ENCODE peak calls at places on chromosomes 7 and 10, in ten cellular contexts. M is stomach, B is neural progenitor cell, Y is astrocyte of the cerebellum, Z is GM10248, U is right lobe of liver, W is body of pancreas, D is CD14-positive monocyte, N is heart left ventricle, A is AG09319. V is an unnamed sample.

GRCh38 chr10:76393875-76394706 is 962.7 kb downstream of the LRMDA start:
- DNase-seq in M (no peak), B (no peak), Y (no peak), Z (no peak), U (no peak), W (no peak), D (no peak), N (no peak), A (no peak), V (no peak)

GRCh38 chr7:127486654-127487053 is 94.1 kb upstream of the ZNF800 start:
- DNase-seq in M (no peak), B (peak), Y (no peak), Z (no peak), U (no peak), W (no peak), D (no peak), N (no peak), A (no peak), V (no peak)

GRCh38 chr10:110636932-110637557 is 7.1 kb upstream of the RBM20 start:
- DNase-seq in M (no peak), B (peak), Y (no peak), Z (no peak), U (no peak), W (no peak), D (no peak), N (peak), A (no peak), V (no peak)

GRCh38 chr10:24790599-24790998 is 66.9 kb upstream of the ARHGAP21 start:
- DNase-seq in M (no peak), B (peak), Y (no peak), Z (no peak), U (no peak), W (no peak), D (no peak), N (no peak), A (no peak), V (no peak)

GRCh38 chr10:24723788-24724380 is at the start of gene ARHGAP21:
- DNase-seq in M (peak), B (peak), Y (no peak), Z (peak), U (peak), W (peak), D (no peak), N (peak), A (no peak), V (peak)

GRCh38 chr7:73995330-73995729 is 32.6 kb upstream of the ELN start:
- DNase-seq in M (no peak), B (no peak), Y (peak), Z (no peak), U (no peak), W (no peak), D (no peak), N (no peak), A (no peak), V (no peak)

GRCh38 chr10:59513558-59513957 is 151.2 kb upstream of the FAM13C start:
- DNase-seq in M (no peak), B (no peak), Y (peak), Z (no peak), U (no peak), W (no peak), D (no peak), N (no peak), A (no peak), V (no peak)

GRCh38 chr7:20539201-20539600 is 76.3 kb upstream of the ABCB5 start:
- DNase-seq in M (no peak), B (peak), Y (no peak), Z (no peak), U (no peak), W (no peak), D (no peak), N (no peak), A (no peak), V (peak)

GRCh38 chr7:39733881-39734571 is 110.7 kb downstream of the RALA start:
- DNase-seq in M (no peak), B (peak), Y (peak), Z (no peak), U (no peak), W (no peak), D (peak), N (no peak), A (peak), V (no peak)

GRCh38 chr7:47576031-47576908 is 5.6 kb downstream of the TNS3 start:
- DNase-seq in M (peak), B (peak), Y (no peak), Z (no peak), U (no peak), W (peak), D (no peak), N (peak), A (no peak), V (no peak)

GRCh38 chr7:20199015-20199737 is 18.0 kb downstream of the MACC1 start:
- DNase-seq in M (peak), B (no peak), Y (no peak), Z (peak), U (no peak), W (peak), D (peak), N (peak), A (peak), V (peak)

GRCh38 chr10:1882168-1882567 is 144.8 kb upstream of the ADARB2 start:
- DNase-seq in M (no peak), B (no peak), Y (no peak), Z (no peak), U (no peak), W (no peak), D (no peak), N (no peak), A (no peak), V (no peak)

GRCh38 chr7:94062372-94062771 is 58.2 kb upstream of the BET1 start:
- DNase-seq in M (no peak), B (no peak), Y (no peak), Z (no peak), U (no peak), W (no peak), D (no peak), N (no peak), A (no peak), V (no peak)

GRCh38 chr10:80204193-80204714 is 1.1 kb downstream of the ANXA11 start:
- DNase-seq in M (peak), B (peak), Y (no peak), Z (no peak), U (peak), W (peak), D (no peak), N (peak), A (no peak), V (no peak)

GRCh38 chr10:98619446-98619845 is 172.7 kb upstream of the HPS1 start:
- DNase-seq in M (no peak), B (no peak), Y (no peak), Z (no peak), U (no peak), W (no peak), D (no peak), N (no peak), A (no peak), V (no peak)

GRCh38 chr10:74432841-74433594 is 282.0 kb downstream of the ADK start:
- DNase-seq in M (no peak), B (no peak), Y (peak), Z (no peak), U (no peak), W (no peak), D (no peak), N (no peak), A (peak), V (no peak)

GRCh38 chr7:91263359-91264082 is 712 bp upstream of the FZD1 start:
- DNase-seq in M (no peak), B (peak), Y (no peak), Z (no peak), U (peak), W (peak), D (no peak), N (peak), A (no peak), V (peak)

GRCh38 chr7:25260862-25261454 is 32.7 kb upstream of the NPVF start:
- DNase-seq in M (no peak), B (no peak), Y (peak), Z (peak), U (no peak), W (no peak), D (no peak), N (no peak), A (no peak), V (peak)

GRCh38 chr10:131702521-131703356 is 198.1 kb upstream of the PPP2R2D start:
- DNase-seq in M (no peak), B (no peak), Y (no peak), Z (no peak), U (no peak), W (peak), D (no peak), N (no peak), A (no peak), V (no peak)

GRCh38 chr7:136023134-136023869 is 46.1 kb upstream of the MTPN start:
- DNase-seq in M (no peak), B (no peak), Y (no peak), Z (no peak), U (no peak), W (no peak), D (no peak), N (no peak), A (no peak), V (no peak)

GRCh38 chr7:28685660-28686417 is 272.3 kb downstream of the TRIL start:
- DNase-seq in M (peak), B (peak), Y (peak), Z (peak), U (peak), W (peak), D (peak), N (peak), A (peak), V (no peak)

GRCh38 chr10:125989791-125990190 is 93.4 kb downstream of the FANK1 start:
- DNase-seq in M (no peak), B (no peak), Y (no peak), Z (no peak), U (no peak), W (no peak), D (no peak), N (no peak), A (no peak), V (no peak)

GRCh38 chr10:77156406-77156879 is 481.2 kb downstream of the KCNMA1 start:
- DNase-seq in M (no peak), B (no peak), Y (peak), Z (no peak), U (no peak), W (no peak), D (no peak), N (no peak), A (no peak), V (no peak)

GRCh38 chr7:35483568-35483967 is 211.4 kb downstream of the HERPUD2 start:
- DNase-seq in M (no peak), B (no peak), Y (no peak), Z (no peak), U (no peak), W (no peak), D (no peak), N (no peak), A (no peak), V (no peak)

GRCh38 chr7:130266258-130266960 is at the start of gene CPA2:
- DNase-seq in M (no peak), B (no peak), Y (no peak), Z (no peak), U (no peak), W (peak), D (no peak), N (no peak), A (no peak), V (no peak)

GRCh38 chr10:86535057-86535882 is 13.7 kb upstream of the WAPL start:
- DNase-seq in M (peak), B (peak), Y (no peak), Z (peak), U (peak), W (peak), D (no peak), N (peak), A (no peak), V (no peak)

GRCh38 chr10:121595806-121596667 is 2.2 kb downstream of the FGFR2 start:
- DNase-seq in M (no peak), B (peak), Y (no peak), Z (no peak), U (no peak), W (no peak), D (no peak), N (no peak), A (no peak), V (no peak)

GRCh38 chr10:95229724-95230627 is 35.9 kb downstream of the ACSM6 start:
- DNase-seq in M (no peak), B (peak), Y (peak), Z (no peak), U (no peak), W (no peak), D (no peak), N (no peak), A (peak), V (no peak)

GRCh38 chr10:110643670-110644597 is at the start of gene RBM20:
- DNase-seq in M (no peak), B (peak), Y (no peak), Z (peak), U (peak), W (peak), D (no peak), N (peak), A (no peak), V (no peak)

GRCh38 chr10:57506414-57507094 is 761.1 kb downstream of the IPMK start:
- DNase-seq in M (no peak), B (no peak), Y (no peak), Z (no peak), U (no peak), W (no peak), D (no peak), N (no peak), A (no peak), V (no peak)

GRCh38 chr10:62388328-62388727 is 14.2 kb downstream of the ZNF365 start:
- DNase-seq in M (no peak), B (no peak), Y (no peak), Z (no peak), U (no peak), W (no peak), D (no peak), N (no peak), A (no peak), V (no peak)

GRCh38 chr7:105279688-105280007 is 109.1 kb downstream of the SRPK2 start:
- DNase-seq in M (no peak), B (no peak), Y (no peak), Z (peak), U (no peak), W (no peak), D (no peak), N (no peak), A (no peak), V (no peak)

GRCh38 chr7:158487546-158488224 is 99.9 kb downstream of the PTPRN2 start:
- DNase-seq in M (no peak), B (no peak), Y (no peak), Z (no peak), U (no peak), W (no peak), D (no peak), N (no peak), A (no peak), V (no peak)

GRCh38 chr10:72310636-72311035 is 36.9 kb downstream of the DDIT4 start:
- DNase-seq in M (no peak), B (no peak), Y (no peak), Z (no peak), U (no peak), W (no peak), D (no peak), N (peak), A (no peak), V (no peak)

GRCh38 chr7:76259124-76260086 is 43.1 kb upstream of the HSPB1 start:
- DNase-seq in M (no peak), B (peak), Y (no peak), Z (no peak), U (no peak), W (no peak), D (no peak), N (no peak), A (no peak), V (no peak)

GRCh38 chr7:84454174-84454959 is 259.8 kb upstream of the SEMA3A start:
- DNase-seq in M (no peak), B (no peak), Y (no peak), Z (no peak), U (no peak), W (no peak), D (no peak), N (no peak), A (no peak), V (no peak)

GRCh38 chr10:124622158-124622557 is 122.0 kb downstream of the FAM53B start:
- DNase-seq in M (no peak), B (no peak), Y (no peak), Z (no peak), U (no peak), W (no peak), D (no peak), N (no peak), A (no peak), V (no peak)

GRCh38 chr10:101062231-101063161 is 707 bp downstream of the KAZALD1 start:
- DNase-seq in M (peak), B (peak), Y (no peak), Z (peak), U (peak), W (peak), D (peak), N (peak), A (no peak), V (peak)

GRCh38 chr10:26805567-26806245 is 55.1 kb downstream of the ABI1 start:
- DNase-seq in M (no peak), B (no peak), Y (no peak), Z (no peak), U (no peak), W (no peak), D (no peak), N (no peak), A (no peak), V (no peak)

GRCh38 chr7:106731637-106732036 is 70.7 kb upstream of the CCDC71L start:
- DNase-seq in M (no peak), B (peak), Y (no peak), Z (no peak), U (no peak), W (no peak), D (no peak), N (no peak), A (no peak), V (no peak)

DNA sequence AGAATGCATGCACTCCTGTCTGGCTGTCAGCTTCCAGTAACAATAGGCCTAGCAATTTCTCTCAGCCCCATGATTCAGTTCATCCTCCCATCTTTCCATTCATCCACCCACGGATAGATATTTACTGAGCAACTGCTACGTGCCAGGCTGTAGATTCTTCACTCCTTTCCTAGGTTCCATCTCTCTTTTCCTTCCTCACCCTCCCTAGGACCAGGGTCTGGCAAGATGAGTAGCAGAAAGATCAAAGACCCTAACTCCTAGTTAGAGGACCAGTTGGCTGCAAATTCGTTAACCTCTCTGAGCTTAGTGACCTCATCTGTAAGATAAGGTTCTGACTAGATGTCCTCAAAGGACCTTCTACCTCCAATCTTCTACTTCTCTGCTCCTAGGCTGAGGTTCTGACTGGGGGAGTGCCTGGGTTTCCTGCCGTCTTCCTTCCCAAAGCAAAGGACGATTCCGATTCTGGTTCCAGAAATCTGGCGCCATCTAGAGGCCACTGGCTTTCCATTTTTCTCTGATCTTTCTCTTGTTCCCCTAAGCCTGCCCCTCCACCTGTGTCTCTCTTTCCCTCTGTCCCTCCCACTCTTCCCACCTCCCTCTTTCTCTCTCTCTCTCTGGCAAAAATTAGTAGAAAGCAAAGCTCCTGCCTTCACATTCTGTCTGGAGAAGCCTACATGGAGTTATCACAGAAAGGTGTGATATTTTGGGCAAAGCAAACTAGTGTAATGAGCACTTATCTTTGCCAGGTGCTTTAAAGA is 26.2 kb downstream of the TBATA start:
- DNase-seq in M (peak), B (peak), Y (peak), Z (peak), U (no peak), W (peak), D (peak), N (peak), A (peak), V (peak)
- TF ChIP-seq CTCF in M (peak), B (peak), Y (peak), Z (peak), U (peak), W (peak), D (peak), N (peak), A (peak), V (peak)

DNA sequence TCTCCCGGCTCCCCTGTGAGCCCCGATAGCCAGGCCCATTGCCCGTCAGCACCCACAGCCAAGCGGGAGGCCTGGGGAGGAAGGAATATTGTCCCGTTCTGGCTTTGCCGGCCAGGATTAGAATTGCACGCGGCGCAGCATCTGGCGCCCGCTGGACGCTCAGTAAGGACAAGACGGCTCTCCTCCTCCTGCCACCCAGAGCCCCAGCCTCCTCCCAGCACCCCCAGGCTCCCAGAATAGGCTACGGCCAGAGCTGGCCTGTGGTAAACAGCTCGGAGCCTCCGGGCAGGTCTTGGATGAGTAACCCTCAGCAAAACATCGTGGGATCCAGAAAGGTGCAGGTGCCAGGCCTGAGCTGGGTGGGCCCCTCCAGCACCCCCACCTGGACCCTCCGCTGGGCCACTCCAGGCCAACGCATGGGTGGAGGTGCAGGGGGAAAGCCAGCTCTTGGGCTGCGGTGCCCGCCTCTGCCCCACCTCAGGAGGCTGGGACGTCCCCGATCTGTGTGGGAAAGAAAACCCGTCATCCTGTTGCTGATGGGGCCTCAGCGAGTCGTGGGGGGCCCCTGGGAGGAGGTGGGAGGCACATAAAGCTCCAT is 5.8 kb upstream of the FAM20C start:
- DNase-seq in M (no peak), B (no peak), Y (no peak), Z (no peak), U (no peak), W (no peak), D (no peak), N (no peak), A (no peak), V (no peak)
- TF ChIP-seq CTCF in M (no peak), B (no peak), Y (no peak), Z (no peak), U (no peak), W (no peak), D (no peak), N (no peak), A (no peak), V (no peak)

GRCh38 chr7:139701908-139702307 is 75.9 kb downstream of the HIPK2 start:
- DNase-seq in M (peak), B (no peak), Y (no peak), Z (no peak), U (no peak), W (no peak), D (no peak), N (no peak), A (no peak), V (no peak)
- TF ChIP-seq CTCF in M (no peak), B (no peak), Y (no peak), Z (no peak), U (no peak), W (no peak), D (no peak), N (no peak), A (no peak), V (no peak)

GRCh38 chr10:128661404-128662197 is 535.4 kb upstream of the MKI67 start:
- DNase-seq in M (no peak), B (no peak), Y (no peak), Z (no peak), U (no peak), W (no peak), D (no peak), N (no peak), A (no peak), V (no peak)

GRCh38 chr10:128664729-128665128 is 538.5 kb upstream of the MKI67 start:
- DNase-seq in M (no peak), B (no peak), Y (no peak), Z (no peak), U (no peak), W (no peak), D (no peak), N (no peak), A (no peak), V (no peak)

GRCh38 chr10:128657508-128657907 is 531.3 kb upstream of the MKI67 start:
- DNase-seq in M (no peak), B (no peak), Y (no peak), Z (no peak), U (no peak), W (no peak), D (no peak), N (no peak), A (no peak), V (no peak)

GRCh38 chr10:128662520-128662919 is 536.3 kb upstream of the MKI67 start:
- DNase-seq in M (no peak), B (no peak), Y (no peak), Z (no peak), U (no peak), W (no peak), D (no peak), N (no peak), A (no peak), V (no peak)

DNA sequence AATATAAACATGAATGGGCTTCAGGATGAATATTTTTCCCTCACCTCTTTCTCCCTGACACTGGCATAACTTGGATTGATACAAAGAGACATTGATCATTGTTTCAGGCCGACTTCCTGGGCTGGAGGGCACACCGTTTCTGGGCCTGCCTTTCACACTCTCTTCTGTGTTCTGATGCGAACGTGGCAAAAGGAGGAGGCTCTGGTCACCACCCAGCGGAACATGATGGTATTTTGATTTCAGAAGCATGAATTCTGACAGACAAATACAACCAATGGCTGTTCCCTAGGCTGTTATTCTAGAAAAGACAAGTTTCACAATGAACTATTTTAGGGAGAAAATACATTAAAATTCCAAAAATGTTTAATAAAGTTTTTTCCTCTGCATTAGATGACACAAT is 534.5 kb upstream of the MKI67 start:
- DNase-seq in M (no peak), B (no peak), Y (no peak), Z (no peak), U (no peak), W (no peak), D (no peak), N (no peak), A (no peak), V (no peak)
- TF ChIP-seq CTCF in M (no peak), B (no peak), Y (no peak), Z (no peak), U (no peak), W (no peak), D (no peak), N (no peak), A (no peak), V (no peak)

GRCh38 chr10:103814626-103815370 is 40.6 kb downstream of the SH3PXD2A start:
- DNase-seq in M (no peak), B (no peak), Y (no peak), Z (no peak), U (peak), W (no peak), D (no peak), N (no peak), A (peak), V (no peak)
- TF ChIP-seq CTCF in M (no peak), B (no peak), Y (no peak), Z (no peak), U (no peak), W (no peak), D (no peak), N (no peak), A (no peak), V (no peak)